ENCODE peak calls at places on chromosomes 5 and 9, in nine cellular contexts. One of them, this sample, is unnamed.

GRCh38 chr9:132457508-132457907 is 47.5 kb downstream of the CFAP77 start:
- DNase-seq in C1 segment of cervical spinal cord: no peak
- DNase-seq in AML-193: no peak
- DNase-seq in uterus: no peak
- DNase-seq in MCF 10A: no peak
- DNase-seq in HCT116: no peak
- DNase-seq in Kasumi-1: no peak
- DNase-seq in activated CD4-positive, alpha-beta T cell treated with anti-CD3 and anti-CD28 coated beads for 24 hours: no peak
- DNase-seq in KBM-7: no peak
- DNase-seq in this sample: no peak

GRCh38 chr9:114140850-114141249 is 14.5 kb upstream of the COL27A1 start:
- DNase-seq in AML-193: no peak
- DNase-seq in MCF 10A: no peak
- DNase-seq in uterus: no peak
- DNase-seq in activated CD4-positive, alpha-beta T cell treated with anti-CD3 and anti-CD28 coated beads for 24 hours: no peak
- DNase-seq in C1 segment of cervical spinal cord: no peak
- DNase-seq in KBM-7: no peak
- DNase-seq in HCT116: no peak
- DNase-seq in Kasumi-1: no peak
- DNase-seq in this sample: no peak

GRCh38 chr5:123936548-123936947 is 424.6 kb downstream of the CSNK1G3 start:
- DNase-seq in Kasumi-1: no peak
- DNase-seq in uterus: no peak
- DNase-seq in activated CD4-positive, alpha-beta T cell treated with anti-CD3 and anti-CD28 coated beads for 24 hours: no peak
- DNase-seq in C1 segment of cervical spinal cord: no peak
- DNase-seq in HCT116: no peak
- DNase-seq in MCF 10A: no peak
- DNase-seq in AML-193: no peak
- DNase-seq in KBM-7: no peak
- DNase-seq in this sample: no peak

GRCh38 chr5:179242676-179243075 is 102.6 kb downstream of the ADAMTS2 start:
- DNase-seq in AML-193: no peak
- DNase-seq in KBM-7: no peak
- DNase-seq in uterus: no peak
- DNase-seq in HCT116: no peak
- DNase-seq in C1 segment of cervical spinal cord: no peak
- DNase-seq in Kasumi-1: no peak
- DNase-seq in MCF 10A: no peak
- DNase-seq in activated CD4-positive, alpha-beta T cell treated with anti-CD3 and anti-CD28 coated beads for 24 hours: no peak
- DNase-seq in this sample: no peak

GRCh38 chr9:131237311-131237710 is 39.0 kb downstream of the FAM78A start:
- DNase-seq in Kasumi-1: no peak
- DNase-seq in KBM-7: no peak
- DNase-seq in uterus: no peak
- DNase-seq in MCF 10A: no peak
- DNase-seq in C1 segment of cervical spinal cord: no peak
- DNase-seq in AML-193: no peak
- DNase-seq in HCT116: no peak
- DNase-seq in activated CD4-positive, alpha-beta T cell treated with anti-CD3 and anti-CD28 coated beads for 24 hours: no peak
- DNase-seq in this sample: no peak

GRCh38 chr5:2889946-2890475 is 138.5 kb upstream of the IRX2 start:
- DNase-seq in Kasumi-1: no peak
- DNase-seq in AML-193: no peak
- DNase-seq in MCF 10A: no peak
- DNase-seq in KBM-7: no peak
- DNase-seq in uterus: no peak
- DNase-seq in activated CD4-positive, alpha-beta T cell treated with anti-CD3 and anti-CD28 coated beads for 24 hours: no peak
- DNase-seq in C1 segment of cervical spinal cord: no peak
- DNase-seq in HCT116: no peak
- DNase-seq in this sample: no peak

GRCh38 chr9:10104796-10105195 is 508.0 kb downstream of the PTPRD start:
- DNase-seq in Kasumi-1: no peak
- DNase-seq in HCT116: no peak
- DNase-seq in uterus: no peak
- DNase-seq in KBM-7: no peak
- DNase-seq in AML-193: no peak
- DNase-seq in C1 segment of cervical spinal cord: no peak
- DNase-seq in activated CD4-positive, alpha-beta T cell treated with anti-CD3 and anti-CD28 coated beads for 24 hours: no peak
- DNase-seq in MCF 10A: no peak
- DNase-seq in this sample: no peak

GRCh38 chr5:39113354-39113953 is 39.3 kb upstream of the RICTOR start:
- DNase-seq in uterus: no peak
- DNase-seq in C1 segment of cervical spinal cord: no peak
- DNase-seq in MCF 10A: no peak
- DNase-seq in KBM-7: no peak
- DNase-seq in activated CD4-positive, alpha-beta T cell treated with anti-CD3 and anti-CD28 coated beads for 24 hours: no peak
- DNase-seq in HCT116: no peak
- DNase-seq in Kasumi-1: no peak
- DNase-seq in AML-193: no peak
- DNase-seq in this sample: no peak

GRCh38 chr9:82202808-82203207 is 214.2 kb downstream of the SPATA31D1 start:
- DNase-seq in AML-193: no peak
- DNase-seq in MCF 10A: peak
- DNase-seq in Kasumi-1: no peak
- DNase-seq in C1 segment of cervical spinal cord: no peak
- DNase-seq in uterus: no peak
- DNase-seq in HCT116: no peak
- DNase-seq in KBM-7: no peak
- DNase-seq in activated CD4-positive, alpha-beta T cell treated with anti-CD3 and anti-CD28 coated beads for 24 hours: no peak
- DNase-seq in this sample: no peak

GRCh38 chr5:33772276-33772990 is 119.4 kb downstream of the ADAMTS12 start:
- DNase-seq in activated CD4-positive, alpha-beta T cell treated with anti-CD3 and anti-CD28 coated beads for 24 hours: no peak
- DNase-seq in KBM-7: no peak
- DNase-seq in HCT116: no peak
- DNase-seq in MCF 10A: peak
- DNase-seq in uterus: no peak
- DNase-seq in C1 segment of cervical spinal cord: no peak
- DNase-seq in AML-193: no peak
- DNase-seq in Kasumi-1: no peak
- DNase-seq in this sample: no peak

GRCh38 chr9:126421567-126422428 is 95.2 kb downstream of the MVB12B start:
- DNase-seq in C1 segment of cervical spinal cord: no peak
- DNase-seq in HCT116: no peak
- DNase-seq in Kasumi-1: no peak
- DNase-seq in KBM-7: no peak
- DNase-seq in AML-193: no peak
- DNase-seq in MCF 10A: no peak
- DNase-seq in uterus: no peak
- DNase-seq in activated CD4-positive, alpha-beta T cell treated with anti-CD3 and anti-CD28 coated beads for 24 hours: no peak
- DNase-seq in this sample: peak

GRCh38 chr9:124505006-124505900 is 1.9 kb downstream of the NR5A1 start:
- DNase-seq in AML-193: no peak
- DNase-seq in KBM-7: no peak
- DNase-seq in activated CD4-positive, alpha-beta T cell treated with anti-CD3 and anti-CD28 coated beads for 24 hours: no peak
- DNase-seq in C1 segment of cervical spinal cord: no peak
- DNase-seq in uterus: no peak
- DNase-seq in Kasumi-1: no peak
- DNase-seq in MCF 10A: no peak
- DNase-seq in HCT116: no peak
- DNase-seq in this sample: no peak

GRCh38 chr5:11383506-11384095 is 520.6 kb downstream of the CTNND2 start:
- DNase-seq in AML-193: no peak
- DNase-seq in KBM-7: no peak
- DNase-seq in activated CD4-positive, alpha-beta T cell treated with anti-CD3 and anti-CD28 coated beads for 24 hours: no peak
- DNase-seq in HCT116: no peak
- DNase-seq in C1 segment of cervical spinal cord: no peak
- DNase-seq in Kasumi-1: no peak
- DNase-seq in MCF 10A: no peak
- DNase-seq in uterus: no peak
- DNase-seq in this sample: no peak

GRCh38 chr5:22852807-22853670 is at the start of gene CDH12:
- DNase-seq in uterus: no peak
- DNase-seq in Kasumi-1: peak
- DNase-seq in C1 segment of cervical spinal cord: no peak
- DNase-seq in MCF 10A: no peak
- DNase-seq in HCT116: no peak
- DNase-seq in AML-193: no peak
- DNase-seq in activated CD4-positive, alpha-beta T cell treated with anti-CD3 and anti-CD28 coated beads for 24 hours: no peak
- DNase-seq in KBM-7: peak
- DNase-seq in this sample: no peak

GRCh38 chr9:91273853-91274552 is 87.7 kb downstream of the AUH start:
- DNase-seq in MCF 10A: peak
- DNase-seq in uterus: no peak
- DNase-seq in HCT116: peak
- DNase-seq in activated CD4-positive, alpha-beta T cell treated with anti-CD3 and anti-CD28 coated beads for 24 hours: no peak
- DNase-seq in KBM-7: no peak
- DNase-seq in C1 segment of cervical spinal cord: no peak
- DNase-seq in Kasumi-1: no peak
- DNase-seq in AML-193: peak
- DNase-seq in this sample: no peak

This sample was measured in gastrocnemius medialis.